ENCODE peak calls at places on chromosomes 13 and 19, in five cellular contexts. One of them, this sample, is unnamed.

GRCh38 chr19:18097993-18098890 is 664 bp downstream of the MAST3 start:
- DNase-seq in upper lobe of right lung: no peak
- DNase-seq in H9: no peak
- DNase-seq in hepatocyte: no peak
- DNase-seq in left ventricle myocardium inferior: no peak
- DNase-seq in this sample: no peak

GRCh38 chr13:61700663-61701062 is 285.0 kb upstream of the PCDH20 start:
- DNase-seq in left ventricle myocardium inferior: no peak
- DNase-seq in H9: no peak
- DNase-seq in upper lobe of right lung: no peak
- DNase-seq in hepatocyte: no peak
- DNase-seq in this sample: no peak

GRCh38 chr13:24931450-24932217 is 164.3 kb upstream of the PABPC3 start:
- DNase-seq in H9: peak; percentile 56
- DNase-seq in hepatocyte: no peak
- DNase-seq in left ventricle myocardium inferior: no peak
- DNase-seq in upper lobe of right lung: no peak
- DNase-seq in this sample: no peak

GRCh38 chr19:5395996-5396939 is 55.7 kb upstream of the PTPRS start:
- DNase-seq in H9: no peak
- DNase-seq in left ventricle myocardium inferior: no peak
- DNase-seq in hepatocyte: no peak
- DNase-seq in upper lobe of right lung: no peak
- DNase-seq in this sample: no peak

GRCh38 chr13:48144413-48145035 is 49.6 kb upstream of the MED4 start:
- DNase-seq in upper lobe of right lung: no peak
- DNase-seq in H9: no peak
- DNase-seq in hepatocyte: no peak
- DNase-seq in left ventricle myocardium inferior: no peak
- DNase-seq in this sample: no peak

GRCh38 chr13:102870677-102871415 is 25.0 kb downstream of the ERCC5 start:
- DNase-seq in hepatocyte: peak; percentile 86
- DNase-seq in upper lobe of right lung: no peak
- DNase-seq in left ventricle myocardium inferior: peak; percentile 37
- DNase-seq in H9: peak; percentile 58
- DNase-seq in this sample: no peak

GRCh38 chr19:47778089-47778953 is at the start of gene SELENOW:
- DNase-seq in H9: peak; percentile 86
- DNase-seq in left ventricle myocardium inferior: peak; percentile 82
- DNase-seq in hepatocyte: peak; percentile 85
- DNase-seq in upper lobe of right lung: peak; percentile 90
- DNase-seq in this sample: no peak

GRCh38 chr19:56369886-56370676 is 23.3 kb downstream of the ZNF582 start:
- DNase-seq in hepatocyte: no peak
- DNase-seq in H9: no peak
- DNase-seq in left ventricle myocardium inferior: no peak
- DNase-seq in upper lobe of right lung: no peak
- DNase-seq in this sample: no peak

GRCh38 chr13:104984296-104984818 is 1551.1 kb downstream of the EFNB2 start:
- DNase-seq in upper lobe of right lung: no peak
- DNase-seq in H9: no peak
- DNase-seq in left ventricle myocardium inferior: peak; percentile 49
- DNase-seq in hepatocyte: peak; percentile 49
- DNase-seq in this sample: no peak

GRCh38 chr19:2016041-2016807 is 710 bp upstream of the BTBD2 start:
- DNase-seq in hepatocyte: peak; percentile 83
- DNase-seq in H9: peak; percentile 81
- DNase-seq in left ventricle myocardium inferior: peak; percentile 82
- DNase-seq in upper lobe of right lung: no peak
- DNase-seq in this sample: no peak

GRCh38 chr13:51394724-51395123 is 55.2 kb downstream of the SERPINE3 start:
- DNase-seq in left ventricle myocardium inferior: no peak
- DNase-seq in upper lobe of right lung: no peak
- DNase-seq in hepatocyte: no peak
- DNase-seq in H9: no peak
- DNase-seq in this sample: no peak

GRCh38 chr13:51396352-51396751 is 56.5 kb downstream of the INTS6 start:
- DNase-seq in upper lobe of right lung: no peak
- DNase-seq in H9: no peak
- DNase-seq in hepatocyte: no peak
- DNase-seq in left ventricle myocardium inferior: no peak
- DNase-seq in this sample: no peak

DNA sequence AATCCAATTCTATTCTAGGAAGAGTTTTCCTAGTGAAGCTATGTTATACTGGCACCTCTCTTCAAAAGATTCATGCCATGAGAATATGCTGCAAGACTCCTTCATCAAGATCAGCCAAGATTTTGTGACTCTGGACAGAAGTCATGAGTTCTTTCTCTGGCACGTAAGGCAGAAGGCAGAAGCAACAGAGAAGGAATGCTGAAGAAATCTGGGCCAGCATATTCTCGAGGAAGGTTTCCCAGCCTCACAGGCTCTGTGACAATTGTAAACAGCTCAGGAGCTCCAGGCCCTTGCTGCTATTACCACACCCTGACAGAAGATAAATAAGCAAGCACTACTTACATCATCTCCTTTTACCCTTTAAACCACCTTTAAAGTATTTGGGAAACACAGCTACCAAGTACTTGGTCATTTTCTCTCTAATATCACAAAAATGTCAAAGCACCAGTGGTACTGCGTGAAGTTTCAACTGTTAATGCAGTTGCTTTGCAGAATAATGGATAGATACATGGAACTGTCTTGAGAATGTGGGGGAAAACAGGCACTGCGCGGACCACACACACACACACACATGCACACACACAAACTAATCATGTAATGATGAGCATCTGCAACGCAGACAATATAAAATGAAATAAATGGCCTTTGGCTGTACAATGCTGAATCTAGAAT is 55.4 kb downstream of the INTS6 start:
- DNase-seq in left ventricle myocardium inferior: no peak
- DNase-seq in H9: no peak
- DNase-seq in hepatocyte: peak; percentile 52
- DNase-seq in upper lobe of right lung: no peak
- DNase-seq in this sample: no peak
- H3K27ac ChIP-seq in left ventricle myocardium inferior: peak overlapping the region; percentile 29
- H3K27ac ChIP-seq in H9: no peak overlapping the region
- H3K27ac ChIP-seq in hepatocyte: peak overlapping the region; percentile 51
- H3K27ac ChIP-seq in upper lobe of right lung: no peak overlapping the region
- H3K27ac ChIP-seq in this sample: peak overlapping the region; percentile 41

DNA sequence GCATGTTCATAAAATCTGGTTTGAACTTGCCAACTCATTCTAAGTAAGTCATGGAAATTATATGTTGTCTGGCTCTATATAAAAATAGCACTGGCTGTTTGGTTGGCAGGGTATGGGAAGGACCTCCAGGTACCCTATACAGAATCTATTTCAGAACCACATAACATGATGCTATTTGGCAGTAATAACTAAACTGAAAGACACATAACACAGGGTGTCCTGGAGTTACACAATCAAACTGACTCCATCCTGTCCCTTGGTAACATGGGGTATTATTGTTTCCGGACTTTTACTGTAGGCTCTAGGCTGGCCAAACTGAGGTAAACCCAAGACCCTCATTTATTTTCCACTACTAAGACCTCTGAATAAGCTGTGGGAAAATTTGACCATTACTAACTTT is 248.8 kb downstream of the RGCC start:
- DNase-seq in H9: no peak
- DNase-seq in left ventricle myocardium inferior: no peak
- DNase-seq in hepatocyte: no peak
- DNase-seq in upper lobe of right lung: no peak
- DNase-seq in this sample: no peak
- H3K27ac ChIP-seq in H9: no peak overlapping the region
- H3K27ac ChIP-seq in left ventricle myocardium inferior: peak overlapping the region; percentile 71
- H3K27ac ChIP-seq in hepatocyte: peak overlapping the region; percentile 43
- H3K27ac ChIP-seq in upper lobe of right lung: no peak overlapping the region
- H3K27ac ChIP-seq in this sample: no peak overlapping the region

GRCh38 chr13:114079601-114080536 is 52.6 kb downstream of the RASA3 start:
- DNase-seq in left ventricle myocardium inferior: peak; percentile 13
- DNase-seq in H9: no peak
- DNase-seq in upper lobe of right lung: peak; percentile 62
- DNase-seq in hepatocyte: no peak
- DNase-seq in this sample: no peak
- H3K27ac ChIP-seq in left ventricle myocardium inferior: peak overlapping the region; percentile 73
- H3K27ac ChIP-seq in H9: no peak overlapping the region
- H3K27ac ChIP-seq in upper lobe of right lung: no peak overlapping the region
- H3K27ac ChIP-seq in hepatocyte: no peak overlapping the region
- H3K27ac ChIP-seq in this sample: no peak overlapping the region

GRCh38 chr19:3480383-3481091 is at the start of gene SMIM24:
- DNase-seq in H9: no peak
- DNase-seq in hepatocyte: peak; percentile 68
- DNase-seq in left ventricle myocardium inferior: no peak
- DNase-seq in upper lobe of right lung: no peak
- DNase-seq in this sample: no peak

GRCh38 chr19:3477506-3477905 is 2.8 kb downstream of the SMIM24 start:
- DNase-seq in upper lobe of right lung: no peak
- DNase-seq in left ventricle myocardium inferior: no peak
- DNase-seq in hepatocyte: no peak
- DNase-seq in H9: no peak
- DNase-seq in this sample: no peak

GRCh38 chr19:3478409-3479176 is 1.7 kb downstream of the SMIM24 start:
- DNase-seq in hepatocyte: no peak
- DNase-seq in H9: peak; percentile 51
- DNase-seq in upper lobe of right lung: no peak
- DNase-seq in left ventricle myocardium inferior: no peak
- DNase-seq in this sample: no peak

GRCh38 chr19:3479819-3480215 is 508 bp downstream of the SMIM24 start:
- DNase-seq in H9: peak; percentile 71
- DNase-seq in upper lobe of right lung: no peak
- DNase-seq in hepatocyte: peak; percentile 54
- DNase-seq in left ventricle myocardium inferior: no peak
- DNase-seq in this sample: no peak

GRCh38 chr19:3479177-3479818 is 1.0 kb downstream of the SMIM24 start:
- DNase-seq in H9: peak; percentile 74
- DNase-seq in upper lobe of right lung: no peak
- DNase-seq in left ventricle myocardium inferior: no peak
- DNase-seq in hepatocyte: peak; percentile 62
- DNase-seq in this sample: no peak
- H3K27ac ChIP-seq in H9: no peak overlapping the region
- H3K27ac ChIP-seq in upper lobe of right lung: no peak overlapping the region
- H3K27ac ChIP-seq in left ventricle myocardium inferior: no peak overlapping the region
- H3K27ac ChIP-seq in hepatocyte: no peak overlapping the region
- H3K27ac ChIP-seq in this sample: no peak overlapping the region

GRCh38 chr13:75685239-75685697 is 49.1 kb downstream of the LMO7 start:
- DNase-seq in hepatocyte: no peak
- DNase-seq in left ventricle myocardium inferior: no peak
- DNase-seq in upper lobe of right lung: no peak
- DNase-seq in H9: peak; percentile 52
- DNase-seq in this sample: peak; percentile 66
- H3K27ac ChIP-seq in hepatocyte: peak overlapping the region; percentile 55
- H3K27ac ChIP-seq in left ventricle myocardium inferior: no peak overlapping the region
- H3K27ac ChIP-seq in upper lobe of right lung: no peak overlapping the region
- H3K27ac ChIP-seq in H9: peak overlapping the region; percentile 34
- H3K27ac ChIP-seq in this sample: peak overlapping the region; percentile 79